ENCODE peak calls at places on chromosomes 12 and 14, in four cellular contexts. One of them, this sample, is unnamed.

GRCh38 chr12:103801709-103802585 is 39.1 kb downstream of the NT5DC3 start:
- DNase-seq in OCI-LY7: no peak
- DNase-seq in PC-9: peak; percentile 87
- DNase-seq in mesenchymal stem cell: peak; percentile 37
- DNase-seq in this sample: peak; percentile 64

GRCh38 chr12:13165578-13166120 is 30.9 kb upstream of the EMP1 start:
- DNase-seq in mesenchymal stem cell: peak; percentile 54
- DNase-seq in PC-9: peak; percentile 98
- DNase-seq in OCI-LY7: peak; percentile 23
- DNase-seq in this sample: peak; percentile 88

GRCh38 chr12:991350-992278 is 591 bp downstream of the ERC1 start:
- DNase-seq in PC-9: no peak
- DNase-seq in mesenchymal stem cell: peak; percentile 32
- DNase-seq in OCI-LY7: peak; percentile 47
- DNase-seq in this sample: peak; percentile 56

GRCh38 chr12:116662612-116663144 is 75.2 kb downstream of the SPRING1 start:
- DNase-seq in OCI-LY7: no peak
- DNase-seq in PC-9: no peak
- DNase-seq in mesenchymal stem cell: peak; percentile 42
- DNase-seq in this sample: peak; percentile 26

GRCh38 chr14:99225804-99226203 is 46.2 kb downstream of the BCL11B start:
- DNase-seq in mesenchymal stem cell: no peak
- DNase-seq in OCI-LY7: no peak
- DNase-seq in PC-9: no peak
- DNase-seq in this sample: no peak

GRCh38 chr14:41718477-41719166 is 111.9 kb downstream of the LRFN5 start:
- DNase-seq in PC-9: no peak
- DNase-seq in OCI-LY7: no peak
- DNase-seq in mesenchymal stem cell: no peak
- DNase-seq in this sample: no peak

GRCh38 chr12:4011597-4011996 is 138.4 kb upstream of the PARP11 start:
- DNase-seq in PC-9: no peak
- DNase-seq in mesenchymal stem cell: no peak
- DNase-seq in OCI-LY7: no peak
- DNase-seq in this sample: no peak

GRCh38 chr14:62947291-62947690 is 98.0 kb downstream of the KCNH5 start:
- DNase-seq in OCI-LY7: no peak
- DNase-seq in mesenchymal stem cell: no peak
- DNase-seq in PC-9: no peak
- DNase-seq in this sample: no peak

GRCh38 chr12:44088647-44089046 is 252.8 kb downstream of the TMEM117 start:
- DNase-seq in OCI-LY7: no peak
- DNase-seq in PC-9: no peak
- DNase-seq in mesenchymal stem cell: no peak
- DNase-seq in this sample: no peak

GRCh38 chr12:62876938-62877548 is 57.9 kb downstream of the PPM1H start:
- DNase-seq in mesenchymal stem cell: no peak
- DNase-seq in PC-9: no peak
- DNase-seq in OCI-LY7: no peak
- DNase-seq in this sample: no peak

GRCh38 chr14:60637490-60638452 is 11.5 kb downstream of the SIX1 start:
- DNase-seq in PC-9: no peak
- DNase-seq in OCI-LY7: no peak
- DNase-seq in mesenchymal stem cell: no peak
- DNase-seq in this sample: peak; percentile 69

GRCh38 chr14:31937730-31938346 is 139.3 kb upstream of the ARHGAP5 start:
- DNase-seq in PC-9: peak; percentile 89
- DNase-seq in mesenchymal stem cell: peak; percentile 90
- DNase-seq in OCI-LY7: peak; percentile 9
- DNase-seq in this sample: peak; percentile 95

GRCh38 chr12:132324173-132324572 is 5.2 kb downstream of the GALNT9 start:
- DNase-seq in OCI-LY7: no peak
- DNase-seq in PC-9: no peak
- DNase-seq in mesenchymal stem cell: no peak
- DNase-seq in this sample: no peak
- H3K36me3 ChIP-seq in OCI-LY7: no peaks in the 10 kb centered on the region
- H3K36me3 ChIP-seq in PC-9: no peaks in the 10 kb centered on the region
- H3K36me3 ChIP-seq in mesenchymal stem cell: no peaks in the 10 kb centered on the region
- H3K36me3 ChIP-seq in this sample: no peaks in the 10 kb centered on the region

GRCh38 chr12:15859136-15859535 is 23.1 kb upstream of the STRAP start:
- DNase-seq in PC-9: no peak
- DNase-seq in mesenchymal stem cell: no peak
- DNase-seq in OCI-LY7: no peak
- DNase-seq in this sample: no peak
- H3K4me2 ChIP-seq in PC-9: no peak overlapping the region
- H3K4me2 ChIP-seq in mesenchymal stem cell: no peak overlapping the region
- H3K4me2 ChIP-seq in OCI-LY7: no peak overlapping the region
- H3K4me2 ChIP-seq in this sample: no peak overlapping the region

DNA sequence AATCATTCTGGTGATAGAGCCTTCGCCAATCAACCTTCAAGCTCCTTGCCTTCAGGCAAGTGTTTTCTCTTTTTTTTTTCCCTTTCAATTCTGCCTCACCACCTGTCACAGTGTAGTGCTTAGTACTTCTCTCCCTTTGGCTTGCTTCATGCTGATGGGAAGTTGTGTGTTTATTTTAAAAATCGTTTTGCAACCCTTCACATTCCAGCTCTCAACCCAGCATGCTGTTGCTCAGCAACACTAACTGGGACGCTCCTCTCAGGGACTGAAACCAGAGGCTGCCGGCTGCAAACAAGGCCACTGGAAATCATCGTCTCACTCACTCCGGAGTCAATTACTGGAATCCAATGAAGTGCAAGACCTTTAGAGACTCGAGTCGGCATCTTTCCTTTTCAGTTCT is 342.7 kb downstream of the PRKD1 start:
- DNase-seq in PC-9: no peak
- DNase-seq in mesenchymal stem cell: peak; percentile 92
- DNase-seq in OCI-LY7: no peak
- DNase-seq in this sample: peak; percentile 79
- H3K9me3 ChIP-seq in PC-9: no peaks in the 10 kb centered on the region
- H3K9me3 ChIP-seq in mesenchymal stem cell: no peaks in the 10 kb centered on the region
- H3K9me3 ChIP-seq in OCI-LY7: no peaks in the 10 kb centered on the region
- H3K9me3 ChIP-seq in this sample: no peaks in the 10 kb centered on the region

GRCh38 chr12:113948151-113948914 is 17.8 kb downstream of the RBM19 start:
- DNase-seq in PC-9: no peak
- DNase-seq in mesenchymal stem cell: no peak
- DNase-seq in OCI-LY7: no peak
- DNase-seq in this sample: no peak
- H3K36me3 ChIP-seq in PC-9: peaks cover 4% of the 10 kb centered on the region
- H3K36me3 ChIP-seq in mesenchymal stem cell: peaks cover 86% of the 10 kb centered on the region
- H3K36me3 ChIP-seq in OCI-LY7: peaks cover 66% of the 10 kb centered on the region
- H3K36me3 ChIP-seq in this sample: no peaks in the 10 kb centered on the region

GRCh38 chr12:129717438-129717837 is 186.4 kb downstream of the TMEM132D start:
- DNase-seq in mesenchymal stem cell: no peak
- DNase-seq in PC-9: no peak
- DNase-seq in OCI-LY7: no peak
- DNase-seq in this sample: no peak
- H3K4me2 ChIP-seq in mesenchymal stem cell: no peak overlapping the region
- H3K4me2 ChIP-seq in PC-9: no peak overlapping the region
- H3K4me2 ChIP-seq in OCI-LY7: no peak overlapping the region
- H3K4me2 ChIP-seq in this sample: no peak overlapping the region

DNA sequence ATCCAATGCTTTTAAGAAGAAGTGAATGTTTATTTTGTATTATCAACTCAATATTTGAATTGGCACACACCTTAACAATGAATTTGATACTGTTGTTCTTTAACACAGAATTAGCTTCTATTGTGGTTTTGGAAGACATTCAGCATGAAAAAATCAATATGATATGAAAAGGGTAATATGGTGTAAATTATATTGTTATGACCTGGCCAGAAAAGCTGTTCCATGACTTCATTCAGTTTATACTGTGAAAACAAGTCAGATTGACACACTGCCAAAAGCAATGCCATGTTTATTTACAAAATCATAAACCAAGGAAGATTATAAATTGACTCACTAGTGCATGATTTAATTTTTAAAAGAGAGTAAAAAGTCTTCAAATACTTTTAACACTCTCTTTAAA is 851.4 kb upstream of the SEL1L start:
- DNase-seq in OCI-LY7: no peak
- DNase-seq in PC-9: no peak
- DNase-seq in mesenchymal stem cell: no peak
- DNase-seq in this sample: no peak
- H3K9me3 ChIP-seq in OCI-LY7: no peaks in the 10 kb centered on the region
- H3K9me3 ChIP-seq in PC-9: no peaks in the 10 kb centered on the region
- H3K9me3 ChIP-seq in mesenchymal stem cell: no peaks in the 10 kb centered on the region
- H3K9me3 ChIP-seq in this sample: peaks cover 3% of the 10 kb centered on the region

GRCh38 chr12:20748198-20748597 is 53.1 kb downstream of the SLCO1C1 start:
- DNase-seq in PC-9: no peak
- DNase-seq in mesenchymal stem cell: no peak
- DNase-seq in OCI-LY7: no peak
- DNase-seq in this sample: no peak
- H3K36me3 ChIP-seq in PC-9: no peaks in the 10 kb centered on the region
- H3K36me3 ChIP-seq in mesenchymal stem cell: no peaks in the 10 kb centered on the region
- H3K36me3 ChIP-seq in OCI-LY7: no peaks in the 10 kb centered on the region
- H3K36me3 ChIP-seq in this sample: no peaks in the 10 kb centered on the region

DNA sequence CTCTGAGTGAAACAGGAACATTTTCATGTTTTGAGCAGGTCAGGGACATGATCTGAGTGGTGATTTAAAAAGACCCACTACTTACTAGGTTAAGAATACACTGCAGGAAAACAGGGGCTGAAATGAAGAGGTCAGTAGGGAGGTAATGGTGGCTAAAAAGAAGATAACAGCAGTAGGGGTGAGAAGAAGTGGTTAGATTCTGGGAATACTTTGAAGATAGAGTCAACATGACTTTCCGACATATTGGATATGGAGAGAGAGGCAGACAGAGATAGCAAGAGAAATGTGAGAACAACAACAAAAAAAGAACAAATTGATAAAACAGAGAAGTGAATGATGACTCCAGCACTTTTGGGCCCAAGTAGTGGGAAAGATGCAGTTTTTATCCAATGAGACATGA is 168.0 kb downstream of the ALX1 start:
- DNase-seq in PC-9: no peak
- DNase-seq in mesenchymal stem cell: no peak
- DNase-seq in OCI-LY7: no peak
- DNase-seq in this sample: no peak
- H3K4me2 ChIP-seq in PC-9: no peak overlapping the region
- H3K4me2 ChIP-seq in mesenchymal stem cell: no peak overlapping the region
- H3K4me2 ChIP-seq in OCI-LY7: no peak overlapping the region
- H3K4me2 ChIP-seq in this sample: no peak overlapping the region

This sample was measured in GM23248.